ENCODE peak calls at places on chromosomes 2 and 18, in six cellular contexts. V is glomerular endothelial cell; F is cardiac septum; H is activated T-cell treated with anti-CD3 and anti-CD28 coated beads, Interleukin-2, amount 50 U/mL, for 1 hour; R is renal cortical epithelial cell; J is fibroblast of lung. N is an unnamed sample.

GRCh38 chr2:108535380-108535677 is 1.1 kb downstream of the LIMS1 start:
- DNase-seq in V (no peak), F (no peak), H (no peak), R (no peak), J (peak), N (no peak)

GRCh38 chr2:190668892-190669291 is 20.0 kb downstream of the NAB1 start:
- DNase-seq in V (no peak), F (no peak), H (no peak), R (no peak), J (no peak), N (peak)

GRCh38 chr2:228268756-228269155 is 87.3 kb upstream of the SPHKAP start:
- DNase-seq in V (no peak), F (no peak), H (no peak), R (no peak), J (no peak), N (no peak)

GRCh38 chr2:205024822-205025518 is 479.7 kb downstream of the PARD3B start:
- DNase-seq in V (peak), F (no peak), H (no peak), R (peak), J (peak), N (peak)

GRCh38 chr2:202632682-202633081 is 2.1 kb upstream of the FAM117B start:
- DNase-seq in V (no peak), F (no peak), H (no peak), R (no peak), J (peak), N (no peak)

GRCh38 chr2:152348388-152348787 is 13.4 kb downstream of the FMNL2 start:
- DNase-seq in V (no peak), F (no peak), H (no peak), R (peak), J (peak), N (peak)

GRCh38 chr2:134109246-134109645 is 144.6 kb upstream of the MGAT5 start:
- DNase-seq in V (no peak), F (no peak), H (no peak), R (no peak), J (no peak), N (no peak)

GRCh38 chr2:211449819-211450218 is 893.4 kb downstream of the CPS1 start:
- DNase-seq in V (no peak), F (no peak), H (no peak), R (no peak), J (no peak), N (no peak)

GRCh38 chr18:57334383-57334782 is 18.0 kb upstream of the ST8SIA3 start:
- DNase-seq in V (no peak), F (no peak), H (no peak), R (no peak), J (no peak), N (no peak)